ENCODE peak calls at places on chromosomes 5 and 9, in eight cellular contexts. P is heart left ventricle, S is ovary, M is transverse colon, N is cardiac muscle cell, U is upper lobe of right lung, D is psoas muscle, X is spleen. J is an unnamed sample. For H3K36me3, the result is how much of the 10 kb centered on the place peaks cover.

GRCh38 chr9:3526903-3527652 is 1.3 kb upstream of the RFX3 start:
- DNase-seq in M (peak), N (peak), S (no peak), X (peak), U (peak), D (peak), P (no peak), J (no peak)

GRCh38 chr9:86794356-86795046 is 152.8 kb downstream of the GAS1 start:
- DNase-seq in D (no peak), M (no peak), P (no peak), U (no peak), X (no peak), S (peak), N (peak), J (no peak)

GRCh38 chr9:81490605-81491331 is 198.6 kb downstream of the TLE1 start:
- DNase-seq in S (no peak), N (no peak), U (no peak), P (no peak), D (no peak), M (no peak), X (no peak), J (no peak)

GRCh38 chr9:130587921-130588320 is 8.5 kb downstream of the FUBP3 start:
- DNase-seq in D (no peak), S (no peak), U (no peak), M (no peak), N (no peak), P (no peak), X (no peak), J (no peak)

GRCh38 chr5:113330533-113331200 is 104.1 kb downstream of the TSSK1B start:
- DNase-seq in P (peak), S (no peak), X (no peak), M (no peak), U (no peak), N (peak), D (peak), J (no peak)

GRCh38 chr9:16869961-16870605 is 387 bp downstream of the BNC2 start:
- DNase-seq in P (no peak), N (peak), M (peak), U (peak), S (peak), D (no peak), X (no peak), J (no peak)

GRCh38 chr5:83101514-83101913 is 24.2 kb downstream of the XRCC4 start:
- DNase-seq in N (peak), M (no peak), U (no peak), P (no peak), D (no peak), X (no peak), S (no peak), J (no peak)

GRCh38 chr5:174793684-174794328 is 69.4 kb downstream of the MSX2 start:
- DNase-seq in U (peak), X (peak), N (peak), M (peak), D (peak), S (peak), P (peak), J (peak)

GRCh38 chr5:93385665-93386064 is 195.4 kb downstream of the NR2F1-AS1 start:
- DNase-seq in N (no peak), S (no peak), X (no peak), D (no peak), M (no peak), U (no peak), P (no peak), J (no peak)

GRCh38 chr9:130847306-130848217 is 12.5 kb downstream of the ABL1 start:
- DNase-seq in N (no peak), X (no peak), D (peak), S (peak), U (no peak), M (peak), P (peak), J (peak)

GRCh38 chr5:122902263-122902662 is 56.9 kb downstream of the SNX24 start:
- DNase-seq in X (no peak), D (no peak), S (no peak), M (no peak), N (no peak), U (no peak), P (no peak), J (no peak)

GRCh38 chr5:78320461-78320860 is 26.0 kb upstream of the AP3B1 start:
- DNase-seq in N (peak), X (no peak), U (no peak), S (no peak), D (no peak), M (no peak), P (no peak), J (no peak)

GRCh38 chr5:81310402-81311063 is 9.1 kb downstream of the ZCCHC9 start:
- DNase-seq in D (no peak), N (no peak), M (no peak), S (no peak), P (no peak), X (no peak), U (no peak), J (no peak)

GRCh38 chr9:136975624-136976023 is 1.7 kb upstream of the PTGDS start:
- DNase-seq in U (no peak), D (no peak), M (no peak), N (no peak), P (peak), X (peak), S (no peak), J (no peak)

GRCh38 chr5:126414874-126415502 is 8.2 kb upstream of the GRAMD2B start:
- DNase-seq in D (no peak), N (peak), S (peak), M (no peak), X (no peak), P (peak), U (no peak), J (peak)

DNA sequence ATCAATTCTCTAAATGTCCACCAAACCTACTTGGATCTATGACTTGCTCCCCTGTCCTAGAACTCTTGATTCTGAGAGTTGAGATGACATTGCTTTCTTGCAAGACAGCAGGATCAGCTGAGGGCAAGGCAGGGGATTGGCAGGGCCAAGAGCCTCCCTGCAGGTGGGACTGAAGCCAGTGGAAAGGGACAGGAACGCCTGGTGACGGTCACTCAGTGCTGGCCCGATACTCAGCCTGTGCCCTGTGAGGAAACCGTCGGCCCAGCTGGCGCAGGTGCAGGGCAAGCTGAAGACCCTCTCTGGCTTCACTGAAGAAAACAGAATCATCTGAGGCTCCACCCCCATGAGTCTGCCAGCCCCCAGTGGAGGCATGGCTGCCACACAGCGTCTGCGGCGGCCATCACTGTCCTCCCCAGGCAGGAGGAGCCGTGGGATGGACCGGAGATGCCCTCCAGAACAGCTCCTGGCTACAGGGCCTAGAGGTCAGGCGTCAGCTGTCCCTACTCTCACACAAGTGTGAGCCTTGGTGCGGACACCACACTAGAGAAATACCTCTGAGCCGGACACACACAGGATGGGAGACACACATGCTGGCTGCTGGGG is 14.7 kb downstream of the UBAC1 start:
- DNase-seq in S (no peak), X (no peak), U (no peak), P (no peak), M (no peak), N (no peak), D (peak), J (no peak)
- H3K36me3 ChIP-seq in S (under half), X (under half), U (half or more), P (half or more), M (half or more), N (under half), D (under half), J (half or more)

DNA sequence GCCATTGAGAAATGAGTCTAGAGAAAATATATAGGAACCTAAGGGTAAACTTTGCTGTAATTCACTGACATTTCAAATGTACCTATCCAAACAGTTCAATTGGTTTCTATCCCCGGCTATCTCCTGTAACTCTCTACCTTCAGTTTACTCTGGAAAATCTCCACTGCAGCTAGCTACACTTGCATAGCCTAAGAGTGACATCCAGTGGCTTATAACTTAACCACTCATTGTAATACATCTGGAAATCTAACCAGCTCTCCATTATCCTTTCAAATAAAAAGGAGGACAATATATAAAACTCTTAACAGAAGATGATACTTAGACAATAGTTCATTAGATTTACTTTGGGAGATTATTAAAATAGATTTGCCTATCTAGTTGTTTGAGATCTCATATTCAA is 35.3 kb upstream of the SPDL1 start:
- DNase-seq in N (peak), M (no peak), D (no peak), S (no peak), P (no peak), U (no peak), X (no peak), J (no peak)
- TF ChIP-seq CTCF in N (peak), M (peak), D (no peak), S (no peak), P (peak), U (peak), X (no peak), J (peak)

DNA sequence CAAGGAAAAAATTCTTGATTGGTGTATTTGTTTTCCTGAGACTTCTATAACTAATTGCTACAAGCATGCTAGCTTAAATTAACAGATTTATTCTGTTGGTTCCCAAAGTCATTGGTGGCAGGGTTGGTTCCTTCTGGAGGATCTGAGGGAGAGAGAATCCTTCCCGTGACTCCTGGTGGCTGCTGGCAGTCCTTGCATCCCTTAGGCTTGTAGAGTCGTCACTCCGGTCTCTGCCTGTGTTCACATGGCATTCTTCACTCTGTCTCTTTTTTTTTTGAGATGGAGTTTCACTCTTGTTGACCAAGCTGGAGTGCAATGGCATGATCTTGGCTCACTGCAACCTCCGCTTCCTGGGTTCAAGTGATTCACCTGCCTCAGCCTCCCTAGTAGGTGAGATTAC is 5.3 kb downstream of the CDK9 start:
- DNase-seq in U (no peak), D (no peak), M (no peak), S (no peak), P (no peak), X (no peak), N (no peak), J (no peak)
- H3K4me3 ChIP-seq in U (no peak), D (no peak), M (no peak), S (no peak), P (no peak), X (no peak), N (no peak), J (no peak)

DNA sequence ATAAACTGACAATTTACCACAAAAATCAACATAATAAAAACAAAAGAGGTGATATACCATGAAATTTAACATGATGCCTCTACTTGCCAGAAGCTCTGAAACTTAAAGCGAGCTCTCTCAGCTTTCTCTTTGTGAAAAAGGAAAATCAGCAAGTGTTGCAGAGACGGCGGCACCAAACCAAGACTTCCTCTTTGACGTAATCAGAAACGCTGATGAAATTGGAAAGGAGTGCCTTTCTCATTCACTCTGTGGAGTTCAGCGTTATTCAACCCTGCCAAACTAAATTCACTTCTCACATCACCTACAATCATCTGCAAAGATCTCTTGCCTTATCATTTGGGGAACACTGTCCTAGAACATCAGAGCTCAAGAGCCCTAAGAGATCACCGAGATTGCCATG is 32.2 kb downstream of the ANXA6 start:
- DNase-seq in X (no peak), N (no peak), P (no peak), M (no peak), S (no peak), D (no peak), U (no peak), J (no peak)
- H3K36me3 ChIP-seq in X (under half), N (half or more), P (half or more), M (under half), S (under half), D (under half), U (half or more), J (half or more)

GRCh38 chr9:93297659-93298497 is 113.9 kb downstream of the WNK2 start:
- DNase-seq in P (no peak), N (no peak), M (no peak), D (peak), S (peak), X (peak), U (peak), J (no peak)
- TF ChIP-seq CTCF in P (no peak), N (no peak), M (no peak), D (no peak), S (no peak), X (no peak), U (no peak), J (no peak)

DNA sequence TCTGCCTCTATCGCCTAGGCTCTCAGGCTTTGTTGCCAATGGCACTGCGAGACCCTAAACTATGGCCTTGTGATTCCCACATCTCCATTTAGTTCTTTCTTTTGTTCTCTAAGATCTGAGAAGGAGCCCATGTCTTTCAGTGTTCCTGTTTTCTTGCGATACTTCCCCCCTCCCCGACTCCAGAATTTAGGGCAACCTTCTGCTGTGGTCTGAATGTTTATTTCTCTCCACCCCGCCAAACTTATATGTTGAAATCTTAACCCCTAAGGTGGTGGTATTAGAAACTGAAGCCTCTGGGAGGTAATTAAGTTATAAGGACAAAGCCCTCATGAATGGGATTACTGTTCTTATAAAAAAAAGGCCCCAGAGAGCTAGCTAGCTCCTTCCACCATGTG is 6.4 kb downstream of the TMC1 start:
- DNase-seq in M (no peak), U (no peak), S (no peak), X (no peak), D (no peak), N (no peak), P (no peak), J (no peak)
- H3K4me3 ChIP-seq in M (peak), U (peak), S (peak), X (no peak), D (peak), N (no peak), P (no peak), J (peak)

DNA sequence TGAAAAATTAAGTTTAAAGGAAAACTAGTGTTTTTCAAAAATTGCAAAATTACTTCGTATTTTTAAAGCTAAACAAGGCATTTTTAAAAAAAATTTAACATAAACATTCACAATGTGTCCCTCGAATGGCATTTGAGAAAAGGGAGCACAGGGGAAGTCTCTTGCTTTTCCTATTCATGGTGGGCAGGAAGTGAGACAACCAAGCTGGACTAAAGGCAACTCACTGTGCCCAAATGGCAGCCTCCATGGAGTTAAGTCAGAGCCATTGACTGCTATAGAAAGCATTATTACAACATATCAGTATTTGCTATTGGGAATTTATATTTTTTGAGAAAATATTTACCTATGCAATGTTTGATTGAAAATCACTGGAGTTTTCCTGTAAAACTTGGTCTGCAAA is 8.3 kb downstream of the HNRNPH1 start:
- DNase-seq in P (no peak), D (no peak), S (no peak), X (no peak), N (no peak), U (no peak), M (no peak), J (no peak)
- H3K36me3 ChIP-seq in P (half or more), D (under half), S (under half), X (under half), N (half or more), U (half or more), M (half or more), J (half or more)

GRCh38 chr5:179906795-179907569 is 715 bp downstream of the TBC1D9B start:
- DNase-seq in S (peak), P (no peak), D (peak), X (peak), M (peak), U (no peak), N (peak), J (no peak)

GRCh38 chr5:179908528-179908927 is 831 bp upstream of the TBC1D9B start:
- DNase-seq in U (no peak), N (peak), S (peak), D (peak), M (no peak), P (no peak), X (peak), J (no peak)

GRCh38 chr5:179906294-179906794 is 1.4 kb downstream of the TBC1D9B start:
- DNase-seq in U (no peak), X (peak), M (no peak), S (no peak), D (no peak), N (no peak), P (no peak), J (no peak)

GRCh38 chr5:179909224-179909623 is 1.5 kb upstream of the TBC1D9B start:
- DNase-seq in N (no peak), M (no peak), U (no peak), P (no peak), S (no peak), D (no peak), X (peak), J (no peak)

DNA sequence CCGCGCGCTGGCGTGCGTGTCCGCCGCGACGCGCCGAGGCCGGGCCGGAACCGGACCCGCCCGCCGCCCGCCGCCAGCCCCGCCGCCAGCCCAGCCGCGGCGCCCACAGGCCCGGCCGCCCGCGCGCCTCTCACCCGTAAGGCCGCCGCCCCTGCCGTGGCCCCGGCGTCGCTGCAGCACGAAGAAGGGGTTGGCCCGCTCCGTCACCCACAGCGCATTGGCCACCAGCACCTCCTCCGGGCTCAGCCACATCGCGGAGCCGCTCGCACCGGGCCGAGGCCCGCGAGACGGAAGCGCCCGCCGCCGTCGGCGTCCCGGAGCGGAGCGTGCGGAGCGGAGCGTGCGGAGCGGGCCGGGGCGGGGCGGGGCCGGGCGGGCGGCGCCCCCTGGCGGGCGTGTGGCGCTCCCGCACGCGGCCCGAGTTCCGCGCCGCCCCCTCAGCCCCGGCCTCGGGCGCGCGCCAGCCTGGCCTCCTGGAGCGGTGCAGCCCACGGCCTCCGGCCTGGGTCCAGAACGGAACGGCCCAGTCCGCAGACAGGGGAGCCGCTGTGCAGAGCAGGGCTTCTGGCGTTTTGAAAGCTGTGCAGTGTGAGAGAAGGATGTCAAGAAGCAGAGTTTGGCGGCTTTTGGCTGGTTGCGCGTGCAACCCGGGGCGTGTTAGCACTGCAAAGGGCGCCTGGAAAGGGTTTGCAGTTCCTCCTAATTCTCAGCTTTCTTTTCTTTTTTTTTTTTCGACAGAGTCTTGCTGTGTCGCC is at the start of gene TBC1D9B:
- DNase-seq in D (peak), M (peak), X (peak), P (peak), N (peak), S (peak), U (peak), J (no peak)
- TF ChIP-seq CTCF in D (peak), M (peak), X (peak), P (peak), N (peak), S (no peak), U (peak), J (peak)

DNA sequence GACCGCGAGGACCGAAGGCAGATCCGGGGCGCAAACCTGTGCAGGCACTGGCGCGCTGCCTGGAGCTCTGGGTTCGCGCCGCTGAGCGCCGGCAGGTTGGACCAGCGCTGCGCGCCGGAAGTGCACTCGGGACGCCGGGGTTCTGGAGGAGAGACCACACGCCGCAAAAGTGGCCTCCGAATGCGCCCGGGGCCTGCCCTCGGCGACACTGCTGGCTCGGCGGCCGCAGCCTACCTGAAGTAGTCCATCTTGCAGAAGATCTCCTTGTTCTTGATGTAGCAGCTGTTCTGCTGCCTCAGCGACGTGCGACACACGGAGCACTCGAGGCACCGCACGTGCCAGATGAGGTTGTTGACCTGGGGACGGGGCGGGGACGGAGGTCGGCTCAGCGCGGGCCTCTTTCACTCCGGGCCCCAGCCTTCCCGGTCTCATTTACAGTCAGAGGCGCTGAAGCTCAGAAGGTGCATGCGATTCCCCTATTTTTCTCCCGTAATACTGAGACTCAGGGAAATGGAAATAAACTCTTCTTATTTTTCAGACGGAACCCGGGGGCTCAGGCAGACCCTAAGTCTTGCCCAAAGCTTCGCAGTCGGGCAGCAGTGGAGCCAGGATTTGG is 2.5 kb downstream of the LHX6 start:
- DNase-seq in P (no peak), M (no peak), X (no peak), U (no peak), S (no peak), N (peak), D (no peak), J (no peak)
- H3K4me3 ChIP-seq in P (peak), M (peak), X (no peak), U (no peak), S (no peak), N (no peak), D (peak), J (peak)

J was measured in ascending aorta.